ENCODE peak calls at places on chromosomes 3 and 15, in five cellular contexts. U is fibroblast of lung, X is neuronal stem cell, D is astrocyte, B is GM23248. K is an unnamed sample. For H3K4me1, the result is how much of the 10 kb centered on the place peaks cover.

GRCh38 chr15:85289677-85290365 is 90.6 kb upstream of the AKAP13 start:
- DNase-seq in B (peak), D (peak), X (no peak), U (peak), K (peak)

GRCh38 chr15:101450561-101451145 is 38.9 kb downstream of the PCSK6 start:
- DNase-seq in X (no peak), U (no peak), B (no peak), D (no peak), K (no peak)

GRCh38 chr15:67413770-67414429 is 107.0 kb upstream of the C15orf61 start:
- DNase-seq in B (peak), U (peak), X (no peak), D (peak), K (no peak)

GRCh38 chr3:126964261-126964660 is 18.7 kb upstream of the PLXNA1 start:
- DNase-seq in B (no peak), D (no peak), X (no peak), U (no peak), K (no peak)

GRCh38 chr15:90957105-90957790 is 2.6 kb downstream of the RCCD1 start:
- DNase-seq in B (peak), X (no peak), U (peak), D (peak), K (peak)

GRCh38 chr15:41512078-41512394 is 1.6 kb downstream of the LTK start:
- DNase-seq in B (no peak), U (no peak), D (no peak), X (no peak), K (peak)

GRCh38 chr3:126550488-126551051 is 8.2 kb downstream of the C3orf22 start:
- DNase-seq in D (no peak), U (no peak), X (no peak), B (no peak), K (peak)

GRCh38 chr3:170021083-170021482 is 16.7 kb upstream of the GPR160 start:
- DNase-seq in B (peak), U (no peak), D (no peak), X (no peak), K (no peak)

GRCh38 chr3:184236033-184236410 is 6.6 kb downstream of the VWA5B2 start:
- DNase-seq in U (no peak), B (no peak), X (no peak), D (no peak), K (peak)

GRCh38 chr15:88075102-88075501 is 181.4 kb downstream of the NTRK3 start:
- DNase-seq in D (no peak), U (no peak), B (no peak), X (no peak), K (no peak)

GRCh38 chr3:143644370-143645089 is 203.7 kb downstream of the SLC9A9 start:
- DNase-seq in X (peak), D (peak), B (peak), U (peak), K (peak)

GRCh38 chr3:125051715-125052581 is 3.8 kb downstream of the HEG1 start:
- DNase-seq in U (peak), B (peak), X (no peak), D (peak), K (peak)

GRCh38 chr15:20357139-20358065 is 184.2 kb downstream of the GOLGA6L6 start:
- DNase-seq in D (no peak), U (no peak), B (no peak), X (no peak), K (no peak)

GRCh38 chr15:44296625-44297524 is 8.4 kb downstream of the GOLM2 start:
- DNase-seq in U (peak), B (peak), D (peak), X (no peak), K (no peak)

GRCh38 chr3:138329127-138329983 is at the start of gene NME9:
- DNase-seq in U (peak), B (peak), X (peak), D (peak), K (peak)

GRCh38 chr3:59052803-59053411 is 3.1 kb upstream of the CFAP20DC start:
- DNase-seq in D (peak), B (peak), U (peak), X (no peak), K (peak)

GRCh38 chr15:66865622-66866611 is 163.9 kb downstream of the SMAD6 start:
- DNase-seq in X (no peak), D (no peak), U (no peak), B (no peak), K (peak)

GRCh38 chr3:173584093-173584833 is 186.7 kb downstream of the NLGN1 start:
- DNase-seq in U (peak), B (peak), X (peak), D (peak), K (peak)

GRCh38 chr3:138082085-138082991 is 33.1 kb downstream of the DZIP1L start:
- DNase-seq in X (no peak), D (peak), U (peak), B (peak), K (no peak)

GRCh38 chr3:5214352-5214751 is 26.8 kb downstream of the EDEM1 start:
- DNase-seq in D (no peak), B (no peak), U (no peak), X (no peak), K (peak)

GRCh38 chr3:79604681-79605080 is 163.1 kb downstream of the ROBO1 start:
- DNase-seq in B (no peak), D (peak), X (no peak), U (peak), K (no peak)

GRCh38 chr3:32681811-32682210 is 3.2 kb upstream of the CNOT10 start:
- DNase-seq in X (no peak), D (no peak), U (peak), B (no peak), K (no peak)

GRCh38 chr3:46544771-46545503 is 21.2 kb downstream of the LRRC2 start:
- DNase-seq in U (no peak), B (no peak), D (no peak), X (no peak), K (peak)

GRCh38 chr3:135106445-135106844 is 311.4 kb downstream of the EPHB1 start:
- DNase-seq in B (peak), D (peak), X (peak), U (peak), K (peak)

GRCh38 chr3:196149375-196149774 is 61.8 kb downstream of the ZDHHC19 start:
- DNase-seq in B (peak), D (no peak), X (no peak), U (no peak), K (no peak)

GRCh38 chr3:192867645-192868044 is 50.0 kb downstream of the MB21D2 start:
- DNase-seq in B (no peak), U (peak), X (no peak), D (peak), K (no peak)

GRCh38 chr3:192864943-192865342 is 52.7 kb downstream of the MB21D2 start:
- DNase-seq in X (no peak), D (no peak), B (no peak), U (no peak), K (no peak)

GRCh38 chr3:192870785-192871184 is 46.9 kb downstream of the MB21D2 start:
- DNase-seq in U (no peak), D (no peak), B (no peak), X (no peak), K (no peak)

GRCh38 chr3:192866804-192867203 is 50.9 kb downstream of the MB21D2 start:
- DNase-seq in X (no peak), U (no peak), D (no peak), B (no peak), K (no peak)

DNA sequence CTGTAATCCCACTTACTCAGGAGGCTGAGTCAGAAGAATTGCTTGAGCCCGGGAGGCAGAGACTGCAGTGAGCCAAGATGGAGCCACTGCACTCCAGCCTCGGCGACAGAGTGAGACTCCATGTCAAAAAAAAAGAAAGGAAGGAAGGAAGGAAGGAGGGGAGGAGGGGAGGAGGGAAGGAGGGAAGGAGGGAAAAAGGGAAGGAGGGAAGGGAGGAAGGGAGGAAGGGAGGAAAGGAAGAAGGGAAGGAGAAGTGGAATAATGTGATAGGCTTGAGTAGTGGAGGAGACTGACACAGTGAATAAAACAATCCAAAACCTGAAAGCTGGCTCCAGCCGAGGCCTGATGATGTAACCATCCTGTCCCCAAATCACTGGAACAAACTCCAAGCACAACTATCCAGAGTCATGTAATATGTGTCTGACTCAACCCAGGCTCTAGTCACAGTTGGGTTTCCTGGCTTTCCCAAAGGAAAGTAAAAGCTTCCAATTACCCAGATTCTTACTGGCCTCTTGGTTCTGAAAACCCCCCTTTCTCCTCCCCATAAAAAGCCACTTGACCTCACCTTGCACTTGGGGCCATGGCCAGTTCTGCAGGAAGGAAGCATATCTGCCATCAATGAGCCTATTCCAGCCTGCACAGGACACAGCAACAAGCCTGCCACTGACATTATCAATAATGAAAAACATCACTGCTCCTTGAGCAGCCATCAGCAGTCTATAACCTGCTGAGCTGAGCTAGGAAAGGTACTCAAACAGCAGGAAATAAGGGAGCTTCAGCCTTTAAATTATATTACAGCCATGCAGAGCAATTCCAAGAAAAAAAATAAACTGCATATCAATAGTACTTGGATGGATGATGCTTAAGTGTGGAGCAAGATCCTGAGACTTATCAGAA is 48.3 kb downstream of the MB21D2 start:
- DNase-seq in B (peak), D (peak), U (peak), X (no peak), K (no peak)
- H3K4me1 ChIP-seq in B (under half), D (under half), U (under half), X (under half), K (under half)

DNA sequence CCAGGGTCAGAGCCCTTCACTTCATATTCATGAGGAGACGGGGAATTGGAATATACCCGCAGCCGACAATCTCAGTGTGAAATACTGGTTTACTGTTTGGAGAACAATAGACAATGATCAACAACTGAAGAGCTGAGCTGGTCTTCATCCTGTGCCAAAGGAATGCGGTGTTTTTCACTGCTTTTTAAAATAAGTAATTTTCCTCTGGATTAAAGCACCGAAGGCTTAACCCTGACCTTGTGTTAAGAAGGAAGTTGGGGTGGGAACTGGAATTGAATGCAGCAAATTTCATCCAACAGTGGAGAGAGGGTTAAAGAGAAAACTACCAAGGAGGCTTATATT is at the start of gene TM4SF18:
- DNase-seq in D (no peak), X (no peak), U (no peak), B (no peak), K (no peak)
- H3K27ac ChIP-seq in D (no peak), X (no peak), U (no peak), B (no peak), K (no peak)

GRCh38 chr15:25849431-25849921 is 13.7 kb downstream of the ATP10A start:
- DNase-seq in B (peak), D (peak), X (no peak), U (peak), K (no peak)

GRCh38 chr15:25847066-25847465 is 16.1 kb downstream of the ATP10A start:
- DNase-seq in B (no peak), U (no peak), X (no peak), D (no peak), K (no peak)

GRCh38 chr15:25850154-25851111 is 12.7 kb downstream of the ATP10A start:
- DNase-seq in X (peak), D (peak), U (peak), B (peak), K (peak)

GRCh38 chr15:25848325-25848724 is 14.8 kb downstream of the ATP10A start:
- DNase-seq in D (no peak), U (no peak), B (no peak), X (no peak), K (no peak)

DNA sequence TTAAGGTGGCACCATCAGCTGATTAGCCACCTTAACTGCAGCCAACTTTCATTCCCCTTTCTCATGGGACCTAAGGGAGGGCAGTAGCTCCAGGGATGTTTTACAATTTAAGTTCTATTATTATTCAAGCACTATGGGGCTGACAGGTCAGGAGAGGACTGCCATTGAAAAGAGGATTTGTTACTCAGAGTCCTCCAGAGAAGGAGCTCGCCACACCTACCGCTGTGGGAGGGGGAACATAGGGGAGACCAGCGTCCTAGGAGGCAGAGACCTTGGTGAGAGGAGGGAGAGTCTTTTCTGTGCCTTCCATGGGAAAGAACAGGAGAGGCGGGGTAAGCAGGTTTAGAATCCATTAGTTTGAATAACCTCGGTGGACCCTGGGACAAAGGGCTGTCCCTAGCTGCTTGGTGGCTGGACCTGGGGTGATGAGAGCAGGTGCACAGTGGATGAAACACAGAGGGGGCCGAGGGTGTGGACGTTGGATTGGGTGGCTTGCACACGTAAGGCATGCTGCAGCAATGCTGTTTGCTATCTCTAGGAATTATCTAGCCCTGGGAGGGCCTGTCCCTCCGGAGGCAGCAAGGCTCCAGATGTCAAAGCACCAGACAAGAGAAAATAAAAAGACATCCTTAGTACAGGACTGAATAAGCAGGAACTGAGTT is 14.2 kb downstream of the ATP10A start:
- DNase-seq in D (no peak), U (no peak), B (no peak), X (no peak), K (no peak)
- H3K9ac ChIP-seq in D (peak), U (no peak), B (peak), X (no peak), K (no peak)

GRCh38 chr3:13085846-13086179 is 12.6 kb upstream of the IQSEC1 start:
- DNase-seq in U (no peak), D (no peak), B (no peak), X (no peak), K (no peak)

GRCh38 chr3:13087320-13087985 is 14.2 kb upstream of the IQSEC1 start:
- DNase-seq in D (no peak), U (no peak), B (no peak), X (no peak), K (no peak)

GRCh38 chr3:13086594-13086993 is 13.4 kb upstream of the IQSEC1 start:
- DNase-seq in B (no peak), U (no peak), X (no peak), D (no peak), K (no peak)

GRCh38 chr3:13085081-13085845 is 12.0 kb upstream of the IQSEC1 start:
- DNase-seq in B (no peak), U (no peak), D (no peak), X (no peak), K (no peak)

GRCh38 chr3:13088020-13089006 is 15.1 kb upstream of the IQSEC1 start:
- DNase-seq in U (no peak), X (no peak), D (no peak), B (no peak), K (no peak)
- H3K4me1 ChIP-seq in U (under half), X (under half), D (under half), B (under half), K (under half)

DNA sequence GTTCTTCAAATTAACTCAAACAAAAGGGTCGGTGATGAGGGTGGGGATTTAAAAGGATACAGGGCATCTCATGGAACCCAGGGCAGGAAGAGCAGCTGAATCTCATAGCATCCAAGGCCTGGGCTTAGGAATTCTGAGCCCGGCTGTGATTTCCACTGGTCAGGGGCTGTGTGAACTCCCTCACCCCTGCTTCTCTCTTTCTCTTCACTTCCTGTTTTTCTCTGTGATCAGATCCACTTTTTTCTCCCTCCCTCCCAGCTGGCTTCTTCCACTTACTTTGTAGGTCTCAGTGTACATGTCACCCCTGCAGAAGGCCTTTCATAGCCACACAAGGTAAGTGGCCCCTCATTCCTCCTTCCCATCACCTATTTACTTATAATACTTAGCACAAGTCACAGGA is 68.2 kb upstream of the CORO2B start:
- DNase-seq in U (no peak), B (no peak), D (no peak), X (no peak), K (no peak)
- H3K27ac ChIP-seq in U (no peak), B (no peak), D (no peak), X (no peak), K (no peak)

DNA sequence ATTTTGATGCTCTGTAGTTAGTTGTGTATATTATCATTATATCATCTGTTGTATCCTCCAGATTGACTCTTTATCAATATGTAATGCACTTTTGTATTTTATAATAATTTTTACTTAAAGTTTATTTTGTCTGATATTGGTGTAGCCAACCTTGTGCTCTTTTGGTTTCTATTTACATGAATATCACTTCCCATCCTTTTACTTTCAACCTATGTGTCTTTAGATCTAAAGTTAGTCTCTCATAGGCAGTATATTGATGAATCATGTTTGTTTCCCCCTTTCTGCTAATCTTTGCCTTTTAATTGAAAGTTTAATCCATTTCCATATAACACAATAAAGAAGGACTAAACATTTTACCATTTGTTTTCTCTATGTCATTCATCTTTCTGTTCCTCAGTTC is 28.1 kb upstream of the CD200R1L start:
- DNase-seq in U (no peak), X (no peak), D (no peak), B (no peak), K (no peak)
- H3K9ac ChIP-seq in U (no peak), X (no peak), D (no peak), B (no peak), K (no peak)

GRCh38 chr3:48930590-48930989 is 11.9 kb downstream of the ARIH2 start:
- DNase-seq in U (no peak), D (no peak), X (no peak), B (no peak), K (no peak)

GRCh38 chr3:48927928-48928327 is 9.3 kb downstream of the ARIH2 start:
- DNase-seq in U (no peak), D (no peak), X (no peak), B (peak), K (no peak)

GRCh38 chr3:48926425-48927392 is 8.1 kb downstream of the ARIH2 start:
- DNase-seq in U (no peak), X (no peak), B (peak), D (no peak), K (no peak)

GRCh38 chr3:48929358-48930035 is 10.9 kb downstream of the ARIH2 start:
- DNase-seq in X (no peak), D (no peak), B (no peak), U (peak), K (no peak)

GRCh38 chr3:48928679-48929078 is 10.0 kb downstream of the ARIH2 start:
- DNase-seq in B (peak), D (no peak), U (peak), X (no peak), K (no peak)
- H3K4me1 ChIP-seq in B (under half), D (under half), U (under half), X (under half), K (under half)

DNA sequence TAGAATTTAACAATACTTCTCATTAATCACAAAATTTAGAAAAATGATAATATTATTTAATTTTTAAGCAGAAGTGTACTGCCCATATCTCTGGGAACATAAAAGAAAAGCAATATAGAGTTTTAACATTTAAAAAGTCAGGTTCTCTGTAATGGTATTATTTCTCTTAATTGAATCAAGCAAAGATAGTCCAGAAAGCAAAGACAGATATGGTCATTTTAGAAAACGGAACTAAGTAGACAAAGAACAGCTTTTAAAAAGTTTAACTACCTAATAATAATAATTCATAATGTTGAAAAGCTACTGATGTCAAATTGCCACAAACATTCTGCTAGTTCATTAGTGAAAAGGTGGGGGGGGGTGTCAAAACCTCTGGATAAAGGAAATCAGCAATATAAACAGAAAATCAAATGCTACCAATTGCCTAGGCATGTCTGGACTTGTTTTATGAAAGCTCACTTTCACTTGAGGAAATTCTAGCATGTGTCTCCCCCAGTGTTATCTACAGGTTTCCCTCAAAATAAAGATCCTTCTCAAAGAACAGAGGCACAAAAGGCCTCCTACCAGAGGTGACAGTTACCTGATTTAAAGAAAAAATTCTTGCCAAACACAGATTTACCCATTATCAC is 1.7 kb downstream of the ZMAT3 start:
- DNase-seq in D (peak), X (no peak), B (peak), U (peak), K (no peak)
- H3K27ac ChIP-seq in D (peak), X (no peak), B (peak), U (peak), K (no peak)

GRCh38 chr3:52428151-52429005 is 16.5 kb downstream of the SEMA3G start:
- DNase-seq in X (peak), U (peak), D (peak), B (peak), K (peak)
- H3K9ac ChIP-seq in X (no peak), U (no peak), D (no peak), B (no peak), K (no peak)

K was measured in endodermal cell.